ENCODE peak calls at places on chromosomes 12 and 14, in eight cellular contexts. One of them, this sample, is unnamed.

GRCh38 chr12:102474438-102475064 is 5.8 kb downstream of the IGF1 start:
- DNase-seq in stimulated activated CD4-positive, alpha-beta T cell treated with anti-CD3 and anti-CD28 coated beads, Interleukin-1b, Interleukin-23, amount 100 ng/mL, for 24 hours: no peak
- DNase-seq in central memory CD4-positive, alpha-beta T cell: no peak
- DNase-seq in SK-MEL-5: peak; percentile 16
- DNase-seq in posterior vena cava: no peak
- DNase-seq in ACHN: peak; percentile 65
- DNase-seq in lower leg skin: no peak
- DNase-seq in cardiac muscle cell: no peak
- DNase-seq in this sample: no peak

GRCh38 chr12:87856-88255 is 21.3 kb downstream of the IQSEC3 start:
- DNase-seq in ACHN: no peak
- DNase-seq in stimulated activated CD4-positive, alpha-beta T cell treated with anti-CD3 and anti-CD28 coated beads, Interleukin-1b, Interleukin-23, amount 100 ng/mL, for 24 hours: no peak
- DNase-seq in cardiac muscle cell: no peak
- DNase-seq in SK-MEL-5: no peak
- DNase-seq in central memory CD4-positive, alpha-beta T cell: no peak
- DNase-seq in posterior vena cava: no peak
- DNase-seq in lower leg skin: no peak
- DNase-seq in this sample: no peak

GRCh38 chr14:95165517-95165916 is 8.2 kb upstream of the DICER1 start:
- DNase-seq in cardiac muscle cell: no peak
- DNase-seq in SK-MEL-5: no peak
- DNase-seq in lower leg skin: no peak
- DNase-seq in stimulated activated CD4-positive, alpha-beta T cell treated with anti-CD3 and anti-CD28 coated beads, Interleukin-1b, Interleukin-23, amount 100 ng/mL, for 24 hours: no peak
- DNase-seq in posterior vena cava: no peak
- DNase-seq in central memory CD4-positive, alpha-beta T cell: no peak
- DNase-seq in ACHN: no peak
- DNase-seq in this sample: no peak

GRCh38 chr12:67754933-67755697 is 106.6 kb downstream of the DYRK2 start:
- DNase-seq in central memory CD4-positive, alpha-beta T cell: no peak
- DNase-seq in lower leg skin: no peak
- DNase-seq in stimulated activated CD4-positive, alpha-beta T cell treated with anti-CD3 and anti-CD28 coated beads, Interleukin-1b, Interleukin-23, amount 100 ng/mL, for 24 hours: no peak
- DNase-seq in posterior vena cava: no peak
- DNase-seq in cardiac muscle cell: no peak
- DNase-seq in SK-MEL-5: no peak
- DNase-seq in ACHN: no peak
- DNase-seq in this sample: no peak

GRCh38 chr12:42326466-42327226 is 679 bp downstream of the PPHLN1 start:
- DNase-seq in SK-MEL-5: peak; percentile 20
- DNase-seq in posterior vena cava: no peak
- DNase-seq in central memory CD4-positive, alpha-beta T cell: peak; percentile 30
- DNase-seq in stimulated activated CD4-positive, alpha-beta T cell treated with anti-CD3 and anti-CD28 coated beads, Interleukin-1b, Interleukin-23, amount 100 ng/mL, for 24 hours: no peak
- DNase-seq in lower leg skin: no peak
- DNase-seq in ACHN: peak; percentile 68
- DNase-seq in cardiac muscle cell: peak; percentile 50
- DNase-seq in this sample: no peak

GRCh38 chr14:98412431-98412830 is 859.6 kb downstream of the BCL11B start:
- DNase-seq in central memory CD4-positive, alpha-beta T cell: no peak
- DNase-seq in SK-MEL-5: no peak
- DNase-seq in lower leg skin: no peak
- DNase-seq in stimulated activated CD4-positive, alpha-beta T cell treated with anti-CD3 and anti-CD28 coated beads, Interleukin-1b, Interleukin-23, amount 100 ng/mL, for 24 hours: no peak
- DNase-seq in cardiac muscle cell: no peak
- DNase-seq in posterior vena cava: no peak
- DNase-seq in ACHN: no peak
- DNase-seq in this sample: no peak

GRCh38 chr12:65643595-65644386 is 180.5 kb upstream of the HMGA2 start:
- DNase-seq in cardiac muscle cell: no peak
- DNase-seq in ACHN: peak; percentile 65
- DNase-seq in central memory CD4-positive, alpha-beta T cell: no peak
- DNase-seq in SK-MEL-5: no peak
- DNase-seq in stimulated activated CD4-positive, alpha-beta T cell treated with anti-CD3 and anti-CD28 coated beads, Interleukin-1b, Interleukin-23, amount 100 ng/mL, for 24 hours: no peak
- DNase-seq in posterior vena cava: no peak
- DNase-seq in lower leg skin: no peak
- DNase-seq in this sample: no peak

GRCh38 chr14:69953266-69953905 is 74.2 kb downstream of the SMOC1 start:
- DNase-seq in central memory CD4-positive, alpha-beta T cell: no peak
- DNase-seq in SK-MEL-5: no peak
- DNase-seq in cardiac muscle cell: no peak
- DNase-seq in posterior vena cava: no peak
- DNase-seq in lower leg skin: no peak
- DNase-seq in stimulated activated CD4-positive, alpha-beta T cell treated with anti-CD3 and anti-CD28 coated beads, Interleukin-1b, Interleukin-23, amount 100 ng/mL, for 24 hours: no peak
- DNase-seq in ACHN: no peak
- DNase-seq in this sample: no peak

GRCh38 chr14:61493239-61493638 is 171.9 kb downstream of the PRKCH start:
- DNase-seq in cardiac muscle cell: peak; percentile 95
- DNase-seq in stimulated activated CD4-positive, alpha-beta T cell treated with anti-CD3 and anti-CD28 coated beads, Interleukin-1b, Interleukin-23, amount 100 ng/mL, for 24 hours: no peak
- DNase-seq in posterior vena cava: no peak
- DNase-seq in ACHN: peak; percentile 85
- DNase-seq in central memory CD4-positive, alpha-beta T cell: no peak
- DNase-seq in SK-MEL-5: no peak
- DNase-seq in lower leg skin: no peak
- DNase-seq in this sample: no peak

GRCh38 chr14:106039400-106039799 is 513.0 kb downstream of the TMEM121 start:
- DNase-seq in stimulated activated CD4-positive, alpha-beta T cell treated with anti-CD3 and anti-CD28 coated beads, Interleukin-1b, Interleukin-23, amount 100 ng/mL, for 24 hours: peak; percentile 34
- DNase-seq in ACHN: no peak
- DNase-seq in SK-MEL-5: peak; percentile 49
- DNase-seq in lower leg skin: no peak
- DNase-seq in cardiac muscle cell: no peak
- DNase-seq in posterior vena cava: no peak
- DNase-seq in central memory CD4-positive, alpha-beta T cell: peak; percentile 9
- DNase-seq in this sample: peak; percentile 57

GRCh38 chr12:38850463-38850862 is 54.9 kb downstream of the CPNE8 start:
- DNase-seq in central memory CD4-positive, alpha-beta T cell: no peak
- DNase-seq in stimulated activated CD4-positive, alpha-beta T cell treated with anti-CD3 and anti-CD28 coated beads, Interleukin-1b, Interleukin-23, amount 100 ng/mL, for 24 hours: no peak
- DNase-seq in SK-MEL-5: no peak
- DNase-seq in posterior vena cava: no peak
- DNase-seq in lower leg skin: no peak
- DNase-seq in ACHN: no peak
- DNase-seq in cardiac muscle cell: peak; percentile 44
- DNase-seq in this sample: no peak

GRCh38 chr12:16603916-16604575 is 1.9 kb downstream of the LMO3 start:
- DNase-seq in lower leg skin: no peak
- DNase-seq in central memory CD4-positive, alpha-beta T cell: no peak
- DNase-seq in cardiac muscle cell: peak; percentile 49
- DNase-seq in stimulated activated CD4-positive, alpha-beta T cell treated with anti-CD3 and anti-CD28 coated beads, Interleukin-1b, Interleukin-23, amount 100 ng/mL, for 24 hours: no peak
- DNase-seq in posterior vena cava: no peak
- DNase-seq in SK-MEL-5: no peak
- DNase-seq in ACHN: no peak
- DNase-seq in this sample: no peak

GRCh38 chr12:75526655-75527511 is 15.5 kb upstream of the KRR1 start:
- DNase-seq in central memory CD4-positive, alpha-beta T cell: peak; percentile 24
- DNase-seq in ACHN: peak; percentile 81
- DNase-seq in SK-MEL-5: peak; percentile 81
- DNase-seq in stimulated activated CD4-positive, alpha-beta T cell treated with anti-CD3 and anti-CD28 coated beads, Interleukin-1b, Interleukin-23, amount 100 ng/mL, for 24 hours: no peak
- DNase-seq in lower leg skin: no peak
- DNase-seq in posterior vena cava: no peak
- DNase-seq in cardiac muscle cell: peak; percentile 76
- DNase-seq in this sample: no peak

GRCh38 chr12:110917961-110918360 is 2.4 kb downstream of the MYL2 start:
- DNase-seq in SK-MEL-5: no peak
- DNase-seq in stimulated activated CD4-positive, alpha-beta T cell treated with anti-CD3 and anti-CD28 coated beads, Interleukin-1b, Interleukin-23, amount 100 ng/mL, for 24 hours: no peak
- DNase-seq in lower leg skin: no peak
- DNase-seq in cardiac muscle cell: no peak
- DNase-seq in ACHN: no peak
- DNase-seq in central memory CD4-positive, alpha-beta T cell: no peak
- DNase-seq in posterior vena cava: no peak
- DNase-seq in this sample: no peak

GRCh38 chr14:96917442-96917963 is 120.3 kb downstream of the VRK1 start:
- DNase-seq in central memory CD4-positive, alpha-beta T cell: no peak
- DNase-seq in lower leg skin: no peak
- DNase-seq in posterior vena cava: no peak
- DNase-seq in cardiac muscle cell: no peak
- DNase-seq in ACHN: no peak
- DNase-seq in stimulated activated CD4-positive, alpha-beta T cell treated with anti-CD3 and anti-CD28 coated beads, Interleukin-1b, Interleukin-23, amount 100 ng/mL, for 24 hours: no peak
- DNase-seq in SK-MEL-5: no peak
- DNase-seq in this sample: no peak

GRCh38 chr14:51996148-51996746 is 6.9 kb downstream of the RTRAF start:
- DNase-seq in ACHN: peak; percentile 46
- DNase-seq in stimulated activated CD4-positive, alpha-beta T cell treated with anti-CD3 and anti-CD28 coated beads, Interleukin-1b, Interleukin-23, amount 100 ng/mL, for 24 hours: no peak
- DNase-seq in lower leg skin: no peak
- DNase-seq in posterior vena cava: no peak
- DNase-seq in central memory CD4-positive, alpha-beta T cell: peak; percentile 22
- DNase-seq in SK-MEL-5: peak; percentile 49
- DNase-seq in cardiac muscle cell: peak; percentile 78
- DNase-seq in this sample: no peak

GRCh38 chr12:13135336-13136178 is 32.1 kb upstream of the GSG1 start:
- DNase-seq in lower leg skin: peak; percentile 95
- DNase-seq in posterior vena cava: peak; percentile 87
- DNase-seq in cardiac muscle cell: peak; percentile 86
- DNase-seq in SK-MEL-5: peak; percentile 81
- DNase-seq in ACHN: peak; percentile 95
- DNase-seq in stimulated activated CD4-positive, alpha-beta T cell treated with anti-CD3 and anti-CD28 coated beads, Interleukin-1b, Interleukin-23, amount 100 ng/mL, for 24 hours: no peak
- DNase-seq in central memory CD4-positive, alpha-beta T cell: no peak
- DNase-seq in this sample: no peak

GRCh38 chr14:101071493-101071891 is 168.0 kb upstream of the RTL1 start:
- DNase-seq in stimulated activated CD4-positive, alpha-beta T cell treated with anti-CD3 and anti-CD28 coated beads, Interleukin-1b, Interleukin-23, amount 100 ng/mL, for 24 hours: no peak
- DNase-seq in cardiac muscle cell: no peak
- DNase-seq in posterior vena cava: no peak
- DNase-seq in central memory CD4-positive, alpha-beta T cell: no peak
- DNase-seq in ACHN: no peak
- DNase-seq in lower leg skin: no peak
- DNase-seq in SK-MEL-5: no peak
- DNase-seq in this sample: no peak

GRCh38 chr12:80040075-80040738 is 59.1 kb upstream of the OTOGL start:
- DNase-seq in ACHN: no peak
- DNase-seq in cardiac muscle cell: peak; percentile 48
- DNase-seq in posterior vena cava: no peak
- DNase-seq in stimulated activated CD4-positive, alpha-beta T cell treated with anti-CD3 and anti-CD28 coated beads, Interleukin-1b, Interleukin-23, amount 100 ng/mL, for 24 hours: no peak
- DNase-seq in SK-MEL-5: no peak
- DNase-seq in central memory CD4-positive, alpha-beta T cell: no peak
- DNase-seq in lower leg skin: no peak
- DNase-seq in this sample: no peak

GRCh38 chr12:83123039-83123438 is 436.3 kb downstream of the TMTC2 start:
- DNase-seq in stimulated activated CD4-positive, alpha-beta T cell treated with anti-CD3 and anti-CD28 coated beads, Interleukin-1b, Interleukin-23, amount 100 ng/mL, for 24 hours: no peak
- DNase-seq in posterior vena cava: no peak
- DNase-seq in ACHN: no peak
- DNase-seq in cardiac muscle cell: no peak
- DNase-seq in central memory CD4-positive, alpha-beta T cell: no peak
- DNase-seq in lower leg skin: no peak
- DNase-seq in SK-MEL-5: no peak
- DNase-seq in this sample: no peak

GRCh38 chr12:32893008-32893407 is 3.6 kb downstream of the PKP2 start:
- DNase-seq in posterior vena cava: no peak
- DNase-seq in central memory CD4-positive, alpha-beta T cell: no peak
- DNase-seq in lower leg skin: no peak
- DNase-seq in SK-MEL-5: no peak
- DNase-seq in ACHN: no peak
- DNase-seq in stimulated activated CD4-positive, alpha-beta T cell treated with anti-CD3 and anti-CD28 coated beads, Interleukin-1b, Interleukin-23, amount 100 ng/mL, for 24 hours: no peak
- DNase-seq in cardiac muscle cell: no peak
- DNase-seq in this sample: no peak

GRCh38 chr12:129911437-129912049 is 7.7 kb upstream of the TMEM132D start:
- DNase-seq in lower leg skin: no peak
- DNase-seq in stimulated activated CD4-positive, alpha-beta T cell treated with anti-CD3 and anti-CD28 coated beads, Interleukin-1b, Interleukin-23, amount 100 ng/mL, for 24 hours: no peak
- DNase-seq in central memory CD4-positive, alpha-beta T cell: no peak
- DNase-seq in cardiac muscle cell: peak; percentile 0
- DNase-seq in SK-MEL-5: peak; percentile 63
- DNase-seq in posterior vena cava: no peak
- DNase-seq in ACHN: peak; percentile 52
- DNase-seq in this sample: no peak

GRCh38 chr12:14743061-14743460 is 46.7 kb upstream of the GUCY2C start:
- DNase-seq in stimulated activated CD4-positive, alpha-beta T cell treated with anti-CD3 and anti-CD28 coated beads, Interleukin-1b, Interleukin-23, amount 100 ng/mL, for 24 hours: no peak
- DNase-seq in central memory CD4-positive, alpha-beta T cell: no peak
- DNase-seq in posterior vena cava: no peak
- DNase-seq in lower leg skin: no peak
- DNase-seq in cardiac muscle cell: no peak
- DNase-seq in ACHN: no peak
- DNase-seq in SK-MEL-5: no peak
- DNase-seq in this sample: no peak

GRCh38 chr14:76546426-76547221 is 170.7 kb downstream of the ESRRB start:
- DNase-seq in SK-MEL-5: peak; percentile 85
- DNase-seq in central memory CD4-positive, alpha-beta T cell: no peak
- DNase-seq in ACHN: peak; percentile 48
- DNase-seq in stimulated activated CD4-positive, alpha-beta T cell treated with anti-CD3 and anti-CD28 coated beads, Interleukin-1b, Interleukin-23, amount 100 ng/mL, for 24 hours: no peak
- DNase-seq in cardiac muscle cell: peak; percentile 25
- DNase-seq in lower leg skin: no peak
- DNase-seq in posterior vena cava: no peak
- DNase-seq in this sample: no peak

GRCh38 chr12:110563702-110564470 is 19.2 kb downstream of the PPTC7 start:
- DNase-seq in cardiac muscle cell: peak; percentile 55
- DNase-seq in posterior vena cava: no peak
- DNase-seq in ACHN: peak; percentile 36
- DNase-seq in lower leg skin: no peak
- DNase-seq in SK-MEL-5: peak; percentile 74
- DNase-seq in stimulated activated CD4-positive, alpha-beta T cell treated with anti-CD3 and anti-CD28 coated beads, Interleukin-1b, Interleukin-23, amount 100 ng/mL, for 24 hours: no peak
- DNase-seq in central memory CD4-positive, alpha-beta T cell: no peak
- DNase-seq in this sample: no peak

GRCh38 chr12:122126713-122127597 is 47.1 kb downstream of the IL31 start:
- DNase-seq in lower leg skin: no peak
- DNase-seq in stimulated activated CD4-positive, alpha-beta T cell treated with anti-CD3 and anti-CD28 coated beads, Interleukin-1b, Interleukin-23, amount 100 ng/mL, for 24 hours: no peak
- DNase-seq in ACHN: no peak
- DNase-seq in posterior vena cava: no peak
- DNase-seq in central memory CD4-positive, alpha-beta T cell: no peak
- DNase-seq in SK-MEL-5: peak; percentile 76
- DNase-seq in cardiac muscle cell: no peak
- DNase-seq in this sample: no peak

GRCh38 chr12:26017484-26018211 is 59.2 kb downstream of the RASSF8 start:
- DNase-seq in cardiac muscle cell: peak; percentile 53
- DNase-seq in SK-MEL-5: peak; percentile 81
- DNase-seq in posterior vena cava: no peak
- DNase-seq in central memory CD4-positive, alpha-beta T cell: no peak
- DNase-seq in ACHN: peak; percentile 86
- DNase-seq in stimulated activated CD4-positive, alpha-beta T cell treated with anti-CD3 and anti-CD28 coated beads, Interleukin-1b, Interleukin-23, amount 100 ng/mL, for 24 hours: no peak
- DNase-seq in lower leg skin: no peak
- DNase-seq in this sample: no peak

GRCh38 chr14:30214456-30215090 is 286.9 kb upstream of the PRKD1 start:
- DNase-seq in SK-MEL-5: peak; percentile 62
- DNase-seq in cardiac muscle cell: peak; percentile 89
- DNase-seq in stimulated activated CD4-positive, alpha-beta T cell treated with anti-CD3 and anti-CD28 coated beads, Interleukin-1b, Interleukin-23, amount 100 ng/mL, for 24 hours: no peak
- DNase-seq in ACHN: peak; percentile 55
- DNase-seq in lower leg skin: no peak
- DNase-seq in posterior vena cava: no peak
- DNase-seq in central memory CD4-positive, alpha-beta T cell: no peak
- DNase-seq in this sample: no peak

GRCh38 chr14:55581011-55581806 is 1.2 kb downstream of the KTN1 start:
- DNase-seq in SK-MEL-5: peak; percentile 20
- DNase-seq in stimulated activated CD4-positive, alpha-beta T cell treated with anti-CD3 and anti-CD28 coated beads, Interleukin-1b, Interleukin-23, amount 100 ng/mL, for 24 hours: no peak
- DNase-seq in ACHN: peak; percentile 52
- DNase-seq in posterior vena cava: peak; percentile 85
- DNase-seq in central memory CD4-positive, alpha-beta T cell: peak; percentile 46
- DNase-seq in lower leg skin: no peak
- DNase-seq in cardiac muscle cell: peak; percentile 48
- DNase-seq in this sample: peak; percentile 30

GRCh38 chr12:75661927-75662326 is 150.5 kb upstream of the KRR1 start:
- DNase-seq in stimulated activated CD4-positive, alpha-beta T cell treated with anti-CD3 and anti-CD28 coated beads, Interleukin-1b, Interleukin-23, amount 100 ng/mL, for 24 hours: no peak
- DNase-seq in SK-MEL-5: peak; percentile 47
- DNase-seq in lower leg skin: no peak
- DNase-seq in ACHN: no peak
- DNase-seq in cardiac muscle cell: peak; percentile 56
- DNase-seq in posterior vena cava: no peak
- DNase-seq in central memory CD4-positive, alpha-beta T cell: no peak
- DNase-seq in this sample: no peak

GRCh38 chr12:63889721-63890509 is 45.4 kb downstream of the SRGAP1 start:
- DNase-seq in ACHN: no peak
- DNase-seq in central memory CD4-positive, alpha-beta T cell: no peak
- DNase-seq in SK-MEL-5: no peak
- DNase-seq in stimulated activated CD4-positive, alpha-beta T cell treated with anti-CD3 and anti-CD28 coated beads, Interleukin-1b, Interleukin-23, amount 100 ng/mL, for 24 hours: no peak
- DNase-seq in cardiac muscle cell: peak; percentile 26
- DNase-seq in lower leg skin: no peak
- DNase-seq in posterior vena cava: no peak
- DNase-seq in this sample: no peak

GRCh38 chr12:76866726-76867125 is 12.1 kb downstream of the CSRP2 start:
- DNase-seq in ACHN: peak; percentile 29
- DNase-seq in cardiac muscle cell: no peak
- DNase-seq in central memory CD4-positive, alpha-beta T cell: no peak
- DNase-seq in SK-MEL-5: no peak
- DNase-seq in stimulated activated CD4-positive, alpha-beta T cell treated with anti-CD3 and anti-CD28 coated beads, Interleukin-1b, Interleukin-23, amount 100 ng/mL, for 24 hours: no peak
- DNase-seq in posterior vena cava: no peak
- DNase-seq in lower leg skin: no peak
- DNase-seq in this sample: no peak

GRCh38 chr12:113861708-113862312 is 104.3 kb downstream of the RBM19 start:
- DNase-seq in SK-MEL-5: no peak
- DNase-seq in central memory CD4-positive, alpha-beta T cell: no peak
- DNase-seq in cardiac muscle cell: no peak
- DNase-seq in posterior vena cava: no peak
- DNase-seq in stimulated activated CD4-positive, alpha-beta T cell treated with anti-CD3 and anti-CD28 coated beads, Interleukin-1b, Interleukin-23, amount 100 ng/mL, for 24 hours: no peak
- DNase-seq in lower leg skin: no peak
- DNase-seq in ACHN: no peak
- DNase-seq in this sample: no peak

GRCh38 chr12:122850048-122850445 is 14.8 kb downstream of the HIP1R start:
- DNase-seq in central memory CD4-positive, alpha-beta T cell: no peak
- DNase-seq in cardiac muscle cell: no peak
- DNase-seq in stimulated activated CD4-positive, alpha-beta T cell treated with anti-CD3 and anti-CD28 coated beads, Interleukin-1b, Interleukin-23, amount 100 ng/mL, for 24 hours: no peak
- DNase-seq in lower leg skin: no peak
- DNase-seq in posterior vena cava: no peak
- DNase-seq in SK-MEL-5: no peak
- DNase-seq in ACHN: no peak
- DNase-seq in this sample: no peak

This sample was measured in activated gamma-delta T cell treated with Interleukin-2 at 50 U/mL for 16 hours.